ENCODE peak calls at places on chromosomes 12 and 14, in seven cellular contexts. One of them, this sample, is unnamed.

GRCh38 chr12:61422786-61423185 is 837.4 kb upstream of the USP15 start:
- DNase-seq in NCI-H345: no peak
- DNase-seq in hypothalamus: no peak
- DNase-seq in mesothelial cell of epicardium: no peak
- DNase-seq in HT1080: no peak
- DNase-seq in stimulated activated CD8-positive, alpha-beta memory T cell treated with anti-CD3 and anti-CD28 coated beads, Interleukin-15, amount 100 ng/mL, for 24 hours: no peak
- DNase-seq in retina: no peak
- DNase-seq in this sample: no peak

GRCh38 chr12:19382111-19382526 is 57.2 kb upstream of the AEBP2 start:
- DNase-seq in NCI-H345: no peak
- DNase-seq in mesothelial cell of epicardium: no peak
- DNase-seq in stimulated activated CD8-positive, alpha-beta memory T cell treated with anti-CD3 and anti-CD28 coated beads, Interleukin-15, amount 100 ng/mL, for 24 hours: no peak
- DNase-seq in HT1080: peak; percentile 80
- DNase-seq in retina: no peak
- DNase-seq in hypothalamus: no peak
- DNase-seq in this sample: no peak

GRCh38 chr12:48899651-48900050 is 25.6 kb downstream of the FKBP11 start:
- DNase-seq in stimulated activated CD8-positive, alpha-beta memory T cell treated with anti-CD3 and anti-CD28 coated beads, Interleukin-15, amount 100 ng/mL, for 24 hours: no peak
- DNase-seq in NCI-H345: no peak
- DNase-seq in retina: no peak
- DNase-seq in mesothelial cell of epicardium: no peak
- DNase-seq in HT1080: no peak
- DNase-seq in hypothalamus: no peak
- DNase-seq in this sample: no peak

GRCh38 chr12:62256408-62257079 is 3.7 kb upstream of the USP15 start:
- DNase-seq in stimulated activated CD8-positive, alpha-beta memory T cell treated with anti-CD3 and anti-CD28 coated beads, Interleukin-15, amount 100 ng/mL, for 24 hours: no peak
- DNase-seq in retina: no peak
- DNase-seq in NCI-H345: no peak
- DNase-seq in HT1080: no peak
- DNase-seq in hypothalamus: no peak
- DNase-seq in mesothelial cell of epicardium: no peak
- DNase-seq in this sample: no peak

GRCh38 chr14:44756577-44756976 is 205.2 kb downstream of the KLHL28 start:
- DNase-seq in mesothelial cell of epicardium: no peak
- DNase-seq in retina: no peak
- DNase-seq in HT1080: no peak
- DNase-seq in stimulated activated CD8-positive, alpha-beta memory T cell treated with anti-CD3 and anti-CD28 coated beads, Interleukin-15, amount 100 ng/mL, for 24 hours: no peak
- DNase-seq in hypothalamus: no peak
- DNase-seq in NCI-H345: no peak
- DNase-seq in this sample: no peak

GRCh38 chr14:100822921-100823320 is 3.0 kb upstream of the MEG3 start:
- DNase-seq in NCI-H345: no peak
- DNase-seq in retina: no peak
- DNase-seq in hypothalamus: no peak
- DNase-seq in stimulated activated CD8-positive, alpha-beta memory T cell treated with anti-CD3 and anti-CD28 coated beads, Interleukin-15, amount 100 ng/mL, for 24 hours: no peak
- DNase-seq in mesothelial cell of epicardium: peak; percentile 60
- DNase-seq in HT1080: no peak
- DNase-seq in this sample: no peak

GRCh38 chr12:3336606-3337311 is 154.2 kb upstream of the PRMT8 start:
- DNase-seq in hypothalamus: no peak
- DNase-seq in stimulated activated CD8-positive, alpha-beta memory T cell treated with anti-CD3 and anti-CD28 coated beads, Interleukin-15, amount 100 ng/mL, for 24 hours: no peak
- DNase-seq in mesothelial cell of epicardium: no peak
- DNase-seq in retina: peak; percentile 59
- DNase-seq in NCI-H345: peak; percentile 63
- DNase-seq in HT1080: peak; percentile 55
- DNase-seq in this sample: no peak

GRCh38 chr12:1741154-1741949 is 50.5 kb downstream of the ADIPOR2 start:
- DNase-seq in mesothelial cell of epicardium: no peak
- DNase-seq in stimulated activated CD8-positive, alpha-beta memory T cell treated with anti-CD3 and anti-CD28 coated beads, Interleukin-15, amount 100 ng/mL, for 24 hours: no peak
- DNase-seq in NCI-H345: no peak
- DNase-seq in hypothalamus: no peak
- DNase-seq in retina: no peak
- DNase-seq in HT1080: no peak
- DNase-seq in this sample: no peak

GRCh38 chr12:98587084-98587483 is 6.4 kb upstream of the SLC25A3 start:
- DNase-seq in HT1080: no peak
- DNase-seq in mesothelial cell of epicardium: no peak
- DNase-seq in retina: no peak
- DNase-seq in stimulated activated CD8-positive, alpha-beta memory T cell treated with anti-CD3 and anti-CD28 coated beads, Interleukin-15, amount 100 ng/mL, for 24 hours: no peak
- DNase-seq in NCI-H345: peak; percentile 80
- DNase-seq in hypothalamus: no peak
- DNase-seq in this sample: peak; percentile 35

GRCh38 chr14:36271939-36272907 is 48.2 kb downstream of the MBIP start:
- DNase-seq in mesothelial cell of epicardium: no peak
- DNase-seq in retina: peak; percentile 72
- DNase-seq in HT1080: no peak
- DNase-seq in NCI-H345: no peak
- DNase-seq in stimulated activated CD8-positive, alpha-beta memory T cell treated with anti-CD3 and anti-CD28 coated beads, Interleukin-15, amount 100 ng/mL, for 24 hours: no peak
- DNase-seq in hypothalamus: no peak
- DNase-seq in this sample: no peak

GRCh38 chr14:105858676-105859025 is 332.3 kb downstream of the TMEM121 start:
- DNase-seq in hypothalamus: no peak
- DNase-seq in mesothelial cell of epicardium: peak; percentile 19
- DNase-seq in stimulated activated CD8-positive, alpha-beta memory T cell treated with anti-CD3 and anti-CD28 coated beads, Interleukin-15, amount 100 ng/mL, for 24 hours: no peak
- DNase-seq in NCI-H345: no peak
- DNase-seq in retina: no peak
- DNase-seq in HT1080: no peak
- DNase-seq in this sample: no peak

GRCh38 chr14:49972840-49973239 is 80.0 kb downstream of the ARF6 start:
- DNase-seq in mesothelial cell of epicardium: no peak
- DNase-seq in NCI-H345: peak; percentile 52
- DNase-seq in stimulated activated CD8-positive, alpha-beta memory T cell treated with anti-CD3 and anti-CD28 coated beads, Interleukin-15, amount 100 ng/mL, for 24 hours: no peak
- DNase-seq in hypothalamus: no peak
- DNase-seq in retina: no peak
- DNase-seq in HT1080: peak; percentile 94
- DNase-seq in this sample: no peak

GRCh38 chr14:50624447-50624846 is 43.7 kb downstream of the SAV1 start:
- DNase-seq in hypothalamus: no peak
- DNase-seq in stimulated activated CD8-positive, alpha-beta memory T cell treated with anti-CD3 and anti-CD28 coated beads, Interleukin-15, amount 100 ng/mL, for 24 hours: no peak
- DNase-seq in NCI-H345: no peak
- DNase-seq in retina: no peak
- DNase-seq in HT1080: no peak
- DNase-seq in mesothelial cell of epicardium: no peak
- DNase-seq in this sample: no peak

GRCh38 chr12:110270125-110270962 is 10.7 kb upstream of the ATP2A2 start:
- DNase-seq in retina: no peak
- DNase-seq in HT1080: peak; percentile 77
- DNase-seq in NCI-H345: peak; percentile 96
- DNase-seq in stimulated activated CD8-positive, alpha-beta memory T cell treated with anti-CD3 and anti-CD28 coated beads, Interleukin-15, amount 100 ng/mL, for 24 hours: no peak
- DNase-seq in hypothalamus: no peak
- DNase-seq in mesothelial cell of epicardium: no peak
- DNase-seq in this sample: peak; percentile 67

GRCh38 chr12:116474331-116474730 is 84.8 kb upstream of the MAP1LC3B2 start:
- DNase-seq in hypothalamus: no peak
- DNase-seq in mesothelial cell of epicardium: no peak
- DNase-seq in retina: no peak
- DNase-seq in stimulated activated CD8-positive, alpha-beta memory T cell treated with anti-CD3 and anti-CD28 coated beads, Interleukin-15, amount 100 ng/mL, for 24 hours: no peak
- DNase-seq in NCI-H345: no peak
- DNase-seq in HT1080: no peak
- DNase-seq in this sample: no peak

This sample was measured in NCI-H1105.